ENCODE peak calls at places on chromosomes 5 and 9, in six cellular contexts. W is GM12891, R is K562, Q is SK-N-SH, O is HepG2, K is H1. Y is an unnamed sample.
A peak's percentile ranks its signal among the peaks of the same experiment; 100 is the strongest.

GRCh38 chr5:32538031-32538547 is 47.3 kb upstream of the SUB1 start:
- DNase-seq in Q (no peak), W (peak; percentile 38), K (no peak), O (no peak), R (no peak), Y (no peak)

GRCh38 chr9:134892221-134892620 is 11.6 kb downstream of the FCN2 start:
- DNase-seq in O (no peak), K (no peak), R (no peak), Q (no peak), W (no peak), Y (no peak)

GRCh38 chr9:95399261-95399660 is 81.8 kb upstream of the FANCC start:
- DNase-seq in Q (no peak), W (no peak), K (no peak), O (no peak), R (no peak), Y (no peak)

GRCh38 chr5:87069974-87070608 is 197.6 kb upstream of the RASA1 start:
- DNase-seq in R (peak; percentile 36), K (no peak), W (no peak), Q (no peak), O (no peak), Y (no peak)

GRCh38 chr9:70049236-70049635 is 5.6 kb downstream of the MAMDC2 start:
- DNase-seq in R (no peak), Q (no peak), O (no peak), W (no peak), K (no peak), Y (no peak)

GRCh38 chr9:137065336-137065967 is 4.9 kb downstream of the SAPCD2 start:
- DNase-seq in R (no peak), K (no peak), O (no peak), Q (no peak), W (no peak), Y (no peak)

GRCh38 chr5:178329331-178329730 is 96.7 kb upstream of the PHYKPL start:
- DNase-seq in W (no peak), O (no peak), Q (no peak), K (no peak), R (no peak), Y (no peak)

GRCh38 chr9:136751814-136752213 is 3.5 kb upstream of the LCN6 start:
- DNase-seq in W (no peak), R (no peak), O (no peak), K (no peak), Q (no peak), Y (no peak)

GRCh38 chr5:167802755-167803431 is 488.6 kb upstream of the WWC1 start:
- DNase-seq in K (peak; percentile 27), O (no peak), W (no peak), Q (no peak), R (no peak), Y (no peak)

GRCh38 chr9:96436063-96436455 is 13.9 kb upstream of the HABP4 start:
- DNase-seq in W (no peak), O (no peak), Q (no peak), K (no peak), R (no peak), Y (no peak)

GRCh38 chr9:35914307-35914807 is 5.1 kb downstream of the SPAAR start:
- DNase-seq in R (peak; percentile 92), Q (peak; percentile 70), O (peak; percentile 85), W (no peak), K (no peak), Y (no peak)

GRCh38 chr9:134624119-134624826 is 17.3 kb upstream of the COL5A1 start:
- DNase-seq in W (no peak), K (no peak), Q (no peak), R (no peak), O (no peak), Y (no peak)

GRCh38 chr5:139633295-139634027 is 14.7 kb upstream of the CXXC5 start:
- DNase-seq in O (peak; percentile 76), R (peak; percentile 84), Q (peak; percentile 77), K (no peak), W (no peak), Y (no peak)

GRCh38 chr5:177452688-177453638 is 6.3 kb downstream of the PRR7 start:
- DNase-seq in O (no peak), Q (peak; percentile 74), W (no peak), R (no peak), K (no peak), Y (no peak)

GRCh38 chr5:157993201-157993600 is 134.3 kb upstream of the CLINT1 start:
- DNase-seq in K (no peak), O (no peak), W (no peak), Q (no peak), R (no peak), Y (no peak)

DNA sequence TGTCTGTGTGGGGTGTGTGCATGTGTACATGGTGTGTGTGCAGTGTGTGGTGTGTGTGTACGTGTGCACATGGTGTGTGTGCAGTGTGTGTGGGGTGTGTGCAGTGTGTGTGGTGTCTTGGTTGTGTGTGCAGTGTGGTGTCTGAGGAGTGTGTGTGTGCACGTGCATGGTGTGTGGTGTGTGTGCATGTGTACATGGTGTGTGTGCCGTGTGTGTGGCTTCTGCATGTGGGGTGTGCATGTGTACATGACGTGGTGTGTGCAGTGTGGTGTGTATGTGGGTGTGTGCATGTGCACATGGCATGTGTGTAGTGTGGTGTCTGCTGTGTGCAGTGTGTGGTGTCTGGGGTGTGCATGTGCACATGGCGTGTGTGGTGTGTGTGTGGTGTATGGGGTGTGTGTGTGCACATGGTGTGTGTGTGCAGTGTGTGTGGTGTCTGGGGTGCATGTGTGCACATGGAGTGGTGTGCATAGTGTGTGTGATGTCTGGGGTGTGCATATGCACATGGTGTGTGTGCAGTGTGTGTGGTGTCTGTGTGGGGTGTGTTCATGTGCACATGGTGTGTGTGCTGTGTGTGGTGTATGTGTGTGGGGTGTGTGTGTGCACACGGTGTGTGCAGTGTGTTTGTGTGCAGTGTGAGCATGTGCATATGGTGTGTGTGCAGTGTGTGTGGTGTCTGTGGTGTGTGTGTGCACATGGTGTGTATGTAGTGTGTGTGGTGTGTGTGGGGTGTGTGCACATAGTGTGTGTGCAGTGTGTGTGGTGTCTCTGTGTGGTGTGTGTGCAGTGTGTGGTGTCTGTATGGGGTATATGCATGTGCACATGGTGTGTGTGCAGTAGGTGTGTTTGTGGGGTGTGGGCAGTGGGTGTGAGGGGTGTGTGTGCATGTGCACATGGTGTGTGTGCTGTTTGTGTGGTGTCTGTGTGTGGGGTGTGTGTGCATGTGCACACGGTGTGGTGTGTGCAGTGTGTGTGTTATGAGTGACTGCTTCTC is 40.6 kb upstream of the ZNG1F start:
- DNase-seq in W (no peak), R (no peak), K (no peak), O (peak; percentile 6), Q (peak; percentile 12), Y (no peak)
- TF ChIP-seq TAF1 in W (no peak), R (no peak), K (no peak), O (no peak), Q (no peak), Y (no peak)

GRCh38 chr5:160685219-160685618 is 166.8 kb downstream of the ATP10B start:
- DNase-seq in W (no peak), O (no peak), R (no peak), Q (no peak), K (no peak), Y (no peak)

DNA sequence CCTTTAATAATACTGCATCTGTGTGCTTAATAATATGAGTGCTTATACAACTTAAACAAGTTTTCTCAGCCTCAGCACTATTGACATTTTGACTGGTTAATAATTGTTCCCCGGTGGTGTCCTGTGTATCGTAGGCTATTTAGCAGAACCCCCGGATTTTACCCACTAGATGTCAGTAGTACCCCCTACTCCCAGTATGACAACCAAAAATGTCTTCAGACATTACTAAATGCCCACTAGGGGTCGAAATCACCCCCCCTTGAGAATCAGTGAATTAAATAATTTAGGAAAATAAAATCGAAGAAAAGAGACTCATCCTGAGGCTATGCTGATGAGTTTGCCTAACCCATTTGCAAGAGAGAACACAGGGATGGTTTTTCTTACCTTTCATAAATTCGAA is 166.3 kb downstream of the ATP10B start:
- DNase-seq in K (no peak), Q (peak; percentile 18), W (peak; percentile 29), R (peak; percentile 2), O (peak; percentile 45), Y (no peak)
- TF ChIP-seq TAF1 in K (no peak), Q (no peak), W (no peak), R (no peak), O (no peak), Y (no peak)

GRCh38 chr9:68739631-68740174 is 34.7 kb downstream of the PIP5K1B start:
- DNase-seq in R (no peak), O (peak; percentile 94), K (no peak), Q (no peak), W (no peak), Y (no peak)
- TF ChIP-seq TAF1 in R (no peak), O (no peak), K (no peak), Q (no peak), W (no peak), Y (no peak)

GRCh38 chr5:128949847-128950546 is 15.3 kb upstream of the SLC27A6 start:
- DNase-seq in K (no peak), W (no peak), Q (no peak), O (no peak), R (no peak), Y (no peak)
- TF ChIP-seq TAF1 in K (no peak), W (no peak), Q (no peak), O (no peak), R (no peak), Y (no peak)

GRCh38 chr9:127177682-127178265 is 55.3 kb upstream of the ANGPTL2 start:
- DNase-seq in R (no peak), W (no peak), Q (no peak), K (no peak), O (no peak), Y (no peak)
- TF ChIP-seq TAF1 in R (no peak), W (no peak), Q (no peak), K (no peak), O (no peak), Y (no peak)

DNA sequence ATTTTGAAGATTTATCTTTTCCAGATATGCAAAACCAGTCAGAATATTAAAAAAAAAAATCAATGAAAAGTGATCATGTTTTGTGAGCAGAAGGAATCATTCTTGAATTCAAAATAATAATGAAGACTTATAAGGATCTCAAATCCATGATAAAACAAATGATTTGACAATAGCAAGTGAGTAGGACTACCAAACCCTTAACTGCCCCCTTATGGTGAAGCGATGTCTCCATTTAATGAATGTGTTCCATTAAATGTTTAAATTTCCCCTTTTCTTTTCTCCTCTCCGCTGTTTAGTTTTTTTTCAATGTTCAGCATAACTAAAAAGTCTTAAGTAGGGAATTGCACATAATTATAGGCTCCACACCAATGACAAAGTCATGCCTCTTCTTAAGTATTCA is 12.2 kb upstream of the MARCHF3 start:
- DNase-seq in Q (peak; percentile 12), K (no peak), R (peak; percentile 23), W (no peak), O (no peak), Y (no peak)
- TF ChIP-seq TAF1 in Q (no peak), K (no peak), R (no peak), W (no peak), O (no peak), Y (no peak)

GRCh38 chr5:104421431-104421830 is 858.8 kb upstream of the NUDT12 start:
- DNase-seq in W (no peak), R (no peak), Q (no peak), K (no peak), O (no peak), Y (no peak)
- TF ChIP-seq TAF1 in W (no peak), R (no peak), Q (no peak), K (no peak), O (no peak), Y (no peak)